ENCODE peak calls at places on chromosomes 16 and 17, in eight cellular contexts. V, T, G, Q, D, X, A and J are unnamed samples.

GRCh38 chr17:59327136-59327878 is 4.1 kb upstream of the YPEL2 start:
- DNase-seq in T (no peak), Q (no peak), D (no peak), A (no peak), X (no peak), G (no peak), V (no peak), J (no peak)

GRCh38 chr17:29722411-29723198 is 99.9 kb upstream of the CORO6 start:
- DNase-seq in G (peak; percentile 51), T (no peak), X (no peak), A (peak; percentile 53), Q (peak; percentile 97), V (peak; percentile 60), D (no peak), J (peak; percentile 92)

GRCh38 chr16:48197294-48197693 is 41.5 kb upstream of the ABCC12 start:
- DNase-seq in Q (no peak), T (no peak), G (no peak), D (no peak), X (no peak), V (no peak), A (no peak), J (no peak)

GRCh38 chr17:7438050-7438614 is 1.2 kb upstream of the FGF11 start:
- DNase-seq in G (peak; percentile 84), Q (peak; percentile 72), V (no peak), T (peak; percentile 53), D (peak; percentile 86), X (no peak), A (peak; percentile 57), J (no peak)

GRCh38 chr16:77223184-77223583 is 24.0 kb downstream of the SYCE1L start:
- DNase-seq in Q (peak; percentile 40), G (no peak), A (no peak), V (no peak), D (no peak), X (no peak), T (no peak), J (no peak)

GRCh38 chr17:46982577-46982976 is 3.5 kb upstream of the RPRML start:
- DNase-seq in Q (no peak), D (no peak), A (no peak), V (no peak), X (no peak), T (no peak), G (no peak), J (no peak)

GRCh38 chr16:89401641-89402445 is 88.5 kb downstream of the ANKRD11 start:
- DNase-seq in D (no peak), X (no peak), V (peak; percentile 85), T (no peak), A (no peak), G (no peak), Q (no peak), J (peak; percentile 79)

GRCh38 chr17:51869387-51869786 is 289.1 kb downstream of the CA10 start:
- DNase-seq in A (no peak), D (no peak), V (no peak), G (peak; percentile 59), X (no peak), Q (peak; percentile 26), T (no peak), J (no peak)

GRCh38 chr16:89157778-89158177 is 13.8 kb upstream of the CDH15 start:
- DNase-seq in V (no peak), D (no peak), Q (no peak), G (no peak), T (no peak), X (no peak), A (no peak), J (no peak)

GRCh38 chr17:30222741-30223175 is 12.7 kb downstream of the SLC6A4 start:
- DNase-seq in Q (no peak), X (no peak), A (no peak), T (no peak), D (no peak), V (no peak), G (no peak), J (no peak)

GRCh38 chr16:28317040-28317880 is 24.9 kb downstream of the SBK1 start:
- DNase-seq in X (peak; percentile 65), T (peak; percentile 65), D (peak; percentile 72), V (no peak), Q (peak; percentile 76), G (peak; percentile 62), A (peak; percentile 77), J (peak; percentile 29)

GRCh38 chr16:50265260-50265659 is 1.1 kb upstream of the ADCY7 start:
- DNase-seq in X (peak; percentile 28), A (no peak), G (peak; percentile 38), D (no peak), T (peak; percentile 54), Q (peak; percentile 77), V (no peak), J (no peak)

DNA sequence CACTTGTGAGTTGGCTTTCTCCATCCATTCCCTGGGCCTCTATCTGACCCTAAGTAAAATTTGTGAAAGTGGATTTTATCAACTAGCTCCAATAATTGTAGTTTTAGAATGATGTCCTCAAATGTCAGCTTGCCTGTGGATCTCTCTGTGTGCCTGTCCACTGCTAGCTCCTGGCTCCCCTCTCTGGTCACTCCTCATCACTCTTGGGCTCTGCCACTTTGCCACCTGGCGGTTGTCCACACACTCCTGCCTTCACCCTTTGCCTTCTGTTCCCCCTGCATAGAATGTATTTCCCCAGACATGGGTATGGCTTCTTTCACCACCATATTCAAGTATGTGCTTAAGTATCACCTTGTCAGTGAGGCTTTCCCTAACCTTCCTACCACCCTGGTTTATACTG is 19.8 kb downstream of the ANKFN1 start:
- DNase-seq in D (no peak), A (no peak), Q (no peak), X (no peak), T (no peak), G (no peak), V (no peak), J (no peak)
- TF ChIP-seq CTCF in D (no peak), A (no peak), Q (no peak), X (no peak), T (no peak), G (no peak), V (no peak), J (no peak)

DNA sequence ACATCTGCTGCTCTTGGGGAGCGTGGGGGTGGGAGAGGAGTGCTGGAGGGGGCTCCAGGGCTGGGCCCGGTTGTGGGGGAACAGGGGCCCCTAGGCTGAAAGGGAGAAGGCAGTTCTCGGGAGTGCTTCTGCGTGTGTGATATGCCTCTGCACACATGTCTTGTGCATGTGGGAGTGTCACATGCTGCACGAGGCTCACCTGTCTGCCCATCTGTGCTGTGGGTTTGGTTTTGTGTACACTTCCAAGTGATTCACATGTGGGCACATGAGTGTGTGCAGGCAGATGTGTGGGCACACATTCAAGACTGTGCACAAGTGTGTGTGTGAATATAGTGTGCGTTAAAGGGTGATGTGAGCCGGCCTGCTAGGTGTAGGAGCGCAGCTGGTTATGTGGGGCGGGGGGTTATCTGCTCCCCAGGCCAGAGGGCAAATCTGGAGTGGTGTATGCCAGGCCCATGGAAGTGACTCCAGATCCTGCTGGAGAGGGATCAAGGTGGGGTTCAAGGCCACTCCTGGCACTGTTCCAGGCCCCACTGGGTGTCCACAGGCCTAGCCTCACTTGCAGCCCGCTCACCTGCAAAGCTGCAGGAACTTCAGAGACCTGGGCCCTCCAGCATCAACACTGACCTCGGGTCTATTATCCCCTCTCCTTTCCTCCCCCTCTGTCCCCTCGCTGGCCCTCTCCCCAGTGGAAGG is 3.8 kb upstream of the BAHCC1 start:
- DNase-seq in G (no peak), Q (no peak), V (no peak), T (no peak), D (no peak), X (no peak), A (no peak), J (no peak)
- H3K4me3 ChIP-seq in G (no peak overlapping the region), Q (no peak overlapping the region), V (peak overlapping the region; percentile 67), T (peak overlapping the region; percentile 78), D (peak overlapping the region; percentile 74), X (peak overlapping the region; percentile 82), A (no peak overlapping the region), J (peak overlapping the region; percentile 65)

GRCh38 chr16:15782573-15783365 is 74.1 kb downstream of the MYH11 start:
- DNase-seq in T (no peak), G (no peak), D (no peak), V (no peak), X (no peak), A (no peak), Q (peak; percentile 57), J (no peak)
- TF ChIP-seq CTCF in T (no peak), G (no peak), D (no peak), V (peak; percentile 16), X (no peak), A (no peak), Q (peak; percentile 46), J (no peak)

DNA sequence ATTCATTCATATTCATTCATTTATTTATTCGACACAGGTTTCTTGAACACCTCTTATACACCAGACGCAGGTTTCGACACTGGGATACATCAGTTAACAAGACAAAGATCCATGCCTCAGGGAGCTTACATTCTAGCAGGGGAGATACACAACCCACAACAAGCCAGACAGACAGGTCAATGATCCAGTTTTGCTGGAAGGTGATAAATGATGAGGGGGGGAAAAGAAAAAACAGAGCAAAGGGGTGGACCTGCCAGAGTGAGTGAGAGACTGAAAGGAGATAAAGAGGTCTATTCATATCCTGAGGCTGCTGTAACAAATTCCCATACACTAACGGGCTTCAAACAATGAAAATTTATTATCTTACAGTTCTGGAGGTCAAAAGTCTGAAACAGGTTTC is 81.7 kb downstream of the GAS7 start:
- DNase-seq in G (no peak), X (no peak), Q (no peak), V (no peak), T (no peak), D (no peak), A (no peak), J (no peak)
- H3K4me3 ChIP-seq in G (no peak overlapping the region), X (no peak overlapping the region), Q (no peak overlapping the region), V (no peak overlapping the region), T (no peak overlapping the region), D (no peak overlapping the region), A (no peak overlapping the region), J (no peak overlapping the region)

GRCh38 chr16:87806608-87807546 is 41.1 kb upstream of the KLHDC4 start:
- DNase-seq in A (peak; percentile 55), G (peak; percentile 100), T (peak; percentile 75), Q (peak; percentile 94), D (peak; percentile 55), X (peak; percentile 73), V (peak; percentile 22), J (peak; percentile 95)
- TF ChIP-seq CTCF in A (no peak), G (no peak), T (no peak), Q (no peak), D (no peak), X (no peak), V (no peak), J (peak; percentile 3)

GRCh38 chr16:51666074-51666473 is 515.0 kb upstream of the SALL1 start:
- DNase-seq in G (no peak), D (no peak), Q (no peak), V (no peak), X (no peak), A (no peak), T (no peak), J (no peak)
- H3K4me3 ChIP-seq in G (no peak overlapping the region), D (no peak overlapping the region), Q (no peak overlapping the region), V (no peak overlapping the region), X (no peak overlapping the region), A (no peak overlapping the region), T (no peak overlapping the region), J (no peak overlapping the region)

GRCh38 chr17:13230350-13230900 is 212.6 kb upstream of the ELAC2 start:
- DNase-seq in Q (peak; percentile 10), X (no peak), V (no peak), T (no peak), D (no peak), G (no peak), A (no peak), J (no peak)
- TF ChIP-seq CTCF in Q (no peak), X (no peak), V (no peak), T (no peak), D (no peak), G (no peak), A (no peak), J (no peak)